ENCODE peak calls at places on chromosomes 13 and 19, in five cellular contexts. B, Y, K, A and T are unnamed samples.

GRCh38 chr13:41054212-41054877 is 7.0 kb upstream of the WBP4 start:
- DNase-seq in Y (no peak), A (no peak), K (no peak), B (peak), T (peak)

GRCh38 chr13:28792992-28793391 is 27.1 kb upstream of the MTUS2 start:
- DNase-seq in B (no peak), K (no peak), Y (no peak), A (no peak), T (no peak)

GRCh38 chr19:51251453-51251790 is 542 bp downstream of the SIGLECL1 start:
- DNase-seq in Y (no peak), K (no peak), A (no peak), B (no peak), T (no peak)

GRCh38 chr13:33838567-33839131 is 20.7 kb downstream of the RFC3 start:
- DNase-seq in A (no peak), K (no peak), B (no peak), Y (no peak), T (no peak)

GRCh38 chr13:49436890-49437289 is 7.0 kb downstream of the CAB39L start:
- DNase-seq in B (no peak), Y (no peak), K (no peak), A (no peak), T (peak)

GRCh38 chr19:44820648-44821609 is 12.0 kb downstream of the BCAM start:
- DNase-seq in Y (no peak), K (no peak), A (no peak), B (no peak), T (no peak)

GRCh38 chr13:102466836-102467235 is 65.0 kb upstream of the FGF14 start:
- DNase-seq in K (no peak), Y (no peak), B (peak), A (no peak), T (no peak)

GRCh38 chr13:20442798-20443381 is 82.8 kb downstream of the CRYL1 start:
- DNase-seq in K (no peak), A (no peak), Y (no peak), B (no peak), T (no peak)

GRCh38 chr13:100443278-100443997 is 145.2 kb downstream of the GGACT start:
- DNase-seq in K (no peak), A (no peak), Y (no peak), B (no peak), T (no peak)

GRCh38 chr19:50202962-50203280 is 501 bp upstream of the MYH14 start:
- DNase-seq in K (no peak), B (no peak), A (no peak), Y (no peak), T (no peak)